ENCODE peak calls at places on chromosomes 16 and 17, in five cellular contexts. J is fibroblast of mammary gland, U is mesothelial cell of epicardium, W is A549, C is fibroblast of lung. R is an unnamed sample.

GRCh38 chr16:67268136-67268579 is 11.2 kb upstream of the PLEKHG4 start:
- DNase-seq in W (no peak), J (peak), C (peak), U (no peak), R (no peak)

GRCh38 chr16:89010210-89010925 is 33.4 kb upstream of the CBFA2T3 start:
- DNase-seq in W (no peak), J (no peak), U (no peak), C (no peak), R (no peak)

GRCh38 chr17:64320613-64321553 is 57.8 kb upstream of the TEX2 start:
- DNase-seq in J (peak), C (peak), W (peak), U (peak), R (peak)

GRCh38 chr17:20271016-20271610 is 196.2 kb downstream of the LGALS9B start:
- DNase-seq in J (no peak), C (no peak), W (no peak), U (no peak), R (no peak)

GRCh38 chr17:73261952-73262675 is 434 bp upstream of the CPSF4L start:
- DNase-seq in J (no peak), W (no peak), U (no peak), C (no peak), R (no peak)

GRCh38 chr16:86029131-86029741 is 130.3 kb downstream of the IRF8 start:
- DNase-seq in U (no peak), J (peak), W (no peak), C (peak), R (peak)

GRCh38 chr16:70706948-70707465 is 21.2 kb upstream of the MTSS2 start:
- DNase-seq in J (peak), W (peak), U (peak), C (peak), R (no peak)

GRCh38 chr17:2090210-2090641 is 35.3 kb downstream of the HIC1 start:
- DNase-seq in W (no peak), U (no peak), J (no peak), C (no peak), R (no peak)

GRCh38 chr17:28391401-28391800 is 14.6 kb downstream of the SLC46A1 start:
- DNase-seq in U (no peak), W (no peak), C (no peak), J (no peak), R (no peak)

GRCh38 chr16:28504707-28505404 is 1.8 kb downstream of the IL27 start:
- DNase-seq in C (no peak), W (no peak), U (no peak), J (no peak), R (no peak)

GRCh38 chr16:21279501-21279900 is 1.4 kb upstream of the CRYM start:
- DNase-seq in C (peak), W (no peak), J (peak), U (no peak), R (no peak)

GRCh38 chr17:36993227-36993626 is 44.5 kb downstream of the AATF start:
- DNase-seq in J (no peak), W (no peak), C (no peak), U (no peak), R (no peak)

GRCh38 chr16:813204-813915 is 12.8 kb upstream of the GNG13 start:
- DNase-seq in W (peak), C (peak), J (peak), U (peak), R (peak)

GRCh38 chr17:74682442-74683190 is 30.1 kb downstream of the CD300LF start:
- DNase-seq in C (no peak), J (no peak), U (no peak), W (no peak), R (no peak)

GRCh38 chr16:10966129-10966528 is 21.8 kb downstream of the CLEC16A start:
- DNase-seq in W (no peak), C (no peak), J (no peak), U (no peak), R (no peak)

GRCh38 chr17:80899402-80900268 is 92.0 kb upstream of the CHMP6 start:
- DNase-seq in U (no peak), J (peak), W (peak), C (peak), R (no peak)
- TF ChIP-seq CTCF in U (peak), J (peak), W (peak), C (peak), R (no peak)

GRCh38 chr17:58527949-58528348 is 13.5 kb upstream of the MTMR4 start:
- DNase-seq in W (no peak), J (peak), C (no peak), U (no peak), R (no peak)

GRCh38 chr17:58529275-58529674 is 14.8 kb upstream of the MTMR4 start:
- DNase-seq in C (no peak), J (no peak), W (no peak), U (no peak), R (no peak)

GRCh38 chr17:58525239-58525638 is 10.8 kb upstream of the MTMR4 start:
- DNase-seq in J (peak), W (no peak), C (peak), U (no peak), R (no peak)

GRCh38 chr17:58528443-58528842 is 14.0 kb upstream of the MTMR4 start:
- DNase-seq in U (no peak), J (no peak), W (no peak), C (no peak), R (no peak)

GRCh38 chr17:58527306-58527705 is 12.9 kb upstream of the MTMR4 start:
- DNase-seq in W (no peak), J (no peak), C (no peak), U (no peak), R (no peak)
- TF ChIP-seq CTCF in W (no peak), J (peak), C (no peak), U (no peak), R (no peak)

GRCh38 chr17:44159519-44160210 is 10.8 kb upstream of the ASB16 start:
- DNase-seq in J (peak), C (peak), U (no peak), W (no peak), R (no peak)

GRCh38 chr17:44149750-44150329 is 8.1 kb downstream of the HROB start:
- DNase-seq in W (no peak), C (no peak), J (no peak), U (no peak), R (no peak)

GRCh38 chr17:44152875-44153274 is 11.1 kb downstream of the HROB start:
- DNase-seq in J (no peak), C (no peak), U (no peak), W (no peak), R (no peak)

DNA sequence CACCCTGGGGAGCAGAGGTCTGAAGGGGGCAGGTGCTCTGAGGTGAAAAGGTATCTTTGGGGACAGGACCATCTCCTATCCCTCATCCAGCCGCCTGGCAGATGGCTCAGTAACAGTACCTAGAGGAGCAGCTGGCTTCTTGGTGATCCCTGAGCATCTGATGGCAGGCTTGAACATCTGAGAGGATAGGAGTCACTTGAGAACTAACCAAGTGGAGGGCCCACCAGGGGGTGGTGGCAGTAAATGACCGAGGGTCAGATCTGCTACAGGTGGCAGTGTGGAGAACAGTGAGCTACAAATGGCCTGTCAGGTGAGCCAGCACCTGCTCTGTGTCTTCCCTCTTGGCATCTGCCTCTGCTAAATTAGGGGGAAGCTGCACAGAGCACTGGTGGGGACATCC is 13.8 kb downstream of the HROB start:
- DNase-seq in J (no peak), U (no peak), C (no peak), W (no peak), R (no peak)
- TF ChIP-seq CTCF in J (no peak), U (no peak), C (no peak), W (no peak), R (no peak)

DNA sequence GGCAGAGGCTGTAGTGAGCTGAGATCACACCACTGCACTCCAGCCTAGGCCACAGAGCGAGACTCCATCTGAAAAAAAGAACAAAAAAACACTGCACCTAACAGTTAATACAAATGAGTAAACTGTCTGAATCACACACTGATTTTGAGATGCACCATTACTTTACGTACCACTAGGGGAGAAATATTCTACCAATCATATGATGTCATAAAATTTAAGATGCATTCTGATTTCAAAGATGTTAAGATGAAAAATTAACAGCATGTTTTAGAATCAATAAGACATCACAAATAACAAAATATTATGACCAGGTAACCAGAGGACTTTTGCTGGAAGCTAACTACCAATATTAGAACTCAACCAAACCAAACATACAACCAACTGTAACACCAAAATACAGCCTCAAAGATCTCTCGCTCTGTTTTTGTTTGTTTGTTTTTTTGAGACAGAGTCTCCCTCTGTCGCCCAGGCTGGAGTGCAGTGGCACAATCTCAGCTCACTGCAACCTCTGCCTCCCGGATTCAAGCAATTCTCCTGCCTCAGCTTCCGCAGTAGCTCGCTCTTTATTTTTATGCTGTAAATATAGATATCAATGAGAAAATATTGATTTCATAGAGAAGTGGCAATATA is 31.6 kb downstream of the GLG1 start:
- DNase-seq in J (no peak), C (no peak), U (no peak), W (no peak), R (no peak)
- TF ChIP-seq CTCF in J (no peak), C (no peak), U (no peak), W (no peak), R (no peak)

DNA sequence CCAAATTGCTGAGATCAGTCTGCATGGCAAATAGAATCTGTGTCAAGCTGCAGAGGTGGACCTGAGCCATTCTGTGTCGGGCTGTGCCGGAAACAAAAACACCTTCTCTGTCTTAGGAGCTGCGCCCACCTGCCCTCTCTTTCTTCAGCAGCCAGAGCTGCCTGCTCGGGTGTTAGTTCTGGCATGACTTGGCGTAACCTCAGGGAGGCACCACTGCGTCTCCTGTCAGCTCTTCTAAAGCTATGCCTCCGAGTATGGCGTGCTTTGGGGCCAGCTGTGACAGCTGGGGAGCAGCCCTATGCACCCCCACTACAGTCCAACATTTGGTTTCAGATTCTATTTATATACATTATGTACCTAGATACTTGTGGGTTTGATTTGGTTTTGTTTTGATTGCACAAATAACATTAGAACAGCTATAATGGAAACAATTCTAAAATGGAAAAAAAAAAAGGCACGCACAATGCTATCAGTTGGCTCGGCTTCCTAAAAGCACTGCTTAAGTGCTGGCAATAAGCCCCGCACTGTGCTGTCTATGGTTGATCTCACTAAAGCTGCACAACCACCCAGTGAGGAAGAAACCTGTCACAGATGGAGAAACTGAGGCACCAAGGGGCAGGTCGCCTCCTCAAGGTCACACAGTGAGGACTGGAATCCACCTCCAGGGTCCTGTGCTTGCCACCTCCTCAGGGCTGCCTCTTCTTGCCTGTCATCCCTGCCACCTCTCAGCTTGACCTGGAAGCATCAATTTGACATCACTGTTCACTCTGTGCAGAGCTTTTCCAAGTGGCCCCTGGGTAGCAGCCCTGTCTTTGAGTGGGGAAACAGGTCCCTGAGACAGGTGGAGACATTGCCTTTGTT is 18.7 kb upstream of the ADGRG1 start:
- DNase-seq in J (no peak), U (peak), C (peak), W (no peak), R (no peak)
- TF ChIP-seq CTCF in J (no peak), U (no peak), C (no peak), W (no peak), R (no peak)